ENCODE peak calls at places on chromosome 1, in six cellular contexts. One of them, this sample, is unnamed.
A peak's percentile ranks its signal among the peaks of the same experiment; 100 is the strongest.

GRCh38 chr1:162711066-162711465 is 78.8 kb downstream of the DDR2 start:
- DNase-seq in tibial nerve: no peak
- DNase-seq in heart left ventricle: no peak
- DNase-seq in cardiac muscle cell: no peak
- DNase-seq in tibial artery: no peak
- DNase-seq in spleen: no peak
- DNase-seq in this sample: no peak

GRCh38 chr1:11529763-11530730 is 51.1 kb downstream of the DISP3 start:
- DNase-seq in tibial nerve: no peak
- DNase-seq in heart left ventricle: no peak
- DNase-seq in cardiac muscle cell: no peak
- DNase-seq in tibial artery: no peak
- DNase-seq in spleen: peak; percentile 57
- DNase-seq in this sample: no peak

GRCh38 chr1:243490748-243491686 is 235.2 kb downstream of the SDCCAG8 start:
- DNase-seq in tibial nerve: no peak
- DNase-seq in heart left ventricle: no peak
- DNase-seq in cardiac muscle cell: no peak
- DNase-seq in tibial artery: no peak
- DNase-seq in spleen: no peak
- DNase-seq in this sample: no peak

GRCh38 chr1:20484526-20485462 is 1.2 kb downstream of the CAMK2N1 start:
- DNase-seq in tibial nerve: no peak
- DNase-seq in heart left ventricle: no peak
- DNase-seq in cardiac muscle cell: no peak
- DNase-seq in tibial artery: no peak
- DNase-seq in spleen: no peak
- DNase-seq in this sample: no peak

GRCh38 chr1:21541835-21542234 is 32.6 kb downstream of the ALPL start:
- DNase-seq in tibial nerve: peak; percentile 11
- DNase-seq in heart left ventricle: peak; percentile 62
- DNase-seq in cardiac muscle cell: no peak
- DNase-seq in tibial artery: peak; percentile 37
- DNase-seq in spleen: no peak
- DNase-seq in this sample: peak; percentile 76

GRCh38 chr1:165467706-165468105 is 22.8 kb upstream of the RXRG start:
- DNase-seq in tibial nerve: no peak
- DNase-seq in heart left ventricle: no peak
- DNase-seq in cardiac muscle cell: no peak
- DNase-seq in tibial artery: no peak
- DNase-seq in spleen: no peak
- DNase-seq in this sample: no peak

GRCh38 chr1:116002781-116003455 is 26.6 kb downstream of the SLC22A15 start:
- DNase-seq in tibial nerve: no peak
- DNase-seq in heart left ventricle: no peak
- DNase-seq in cardiac muscle cell: no peak
- DNase-seq in tibial artery: no peak
- DNase-seq in spleen: no peak
- DNase-seq in this sample: no peak

GRCh38 chr1:222552882-222553281 is 5.0 kb upstream of the HHIPL2 start:
- DNase-seq in tibial nerve: no peak
- DNase-seq in heart left ventricle: no peak
- DNase-seq in cardiac muscle cell: no peak
- DNase-seq in tibial artery: no peak
- DNase-seq in spleen: no peak
- DNase-seq in this sample: no peak

GRCh38 chr1:214404154-214404553 is 123.2 kb downstream of the SMYD2 start:
- DNase-seq in tibial nerve: no peak
- DNase-seq in heart left ventricle: no peak
- DNase-seq in cardiac muscle cell: no peak
- DNase-seq in tibial artery: no peak
- DNase-seq in spleen: no peak
- DNase-seq in this sample: no peak

GRCh38 chr1:203131548-203132200 is 4.1 kb downstream of the ADORA1 start:
- DNase-seq in tibial nerve: no peak
- DNase-seq in heart left ventricle: no peak
- DNase-seq in cardiac muscle cell: no peak
- DNase-seq in tibial artery: no peak
- DNase-seq in spleen: no peak
- DNase-seq in this sample: no peak

GRCh38 chr1:183821309-183822080 is 16.6 kb downstream of the RGL1 start:
- DNase-seq in tibial nerve: no peak
- DNase-seq in heart left ventricle: no peak
- DNase-seq in cardiac muscle cell: no peak
- DNase-seq in tibial artery: no peak
- DNase-seq in spleen: no peak
- DNase-seq in this sample: no peak

GRCh38 chr1:54070549-54070915 is 17.1 kb downstream of the TCEANC2 start:
- DNase-seq in tibial nerve: no peak
- DNase-seq in heart left ventricle: no peak
- DNase-seq in cardiac muscle cell: no peak
- DNase-seq in tibial artery: no peak
- DNase-seq in spleen: no peak
- DNase-seq in this sample: no peak

GRCh38 chr1:237303929-237304328 is 261.9 kb downstream of the RYR2 start:
- DNase-seq in tibial nerve: no peak
- DNase-seq in heart left ventricle: no peak
- DNase-seq in cardiac muscle cell: no peak
- DNase-seq in tibial artery: no peak
- DNase-seq in spleen: no peak
- DNase-seq in this sample: no peak

GRCh38 chr1:232457607-232458006 is 172.3 kb downstream of the SIPA1L2 start:
- DNase-seq in tibial nerve: no peak
- DNase-seq in heart left ventricle: no peak
- DNase-seq in cardiac muscle cell: no peak
- DNase-seq in tibial artery: no peak
- DNase-seq in spleen: no peak
- DNase-seq in this sample: no peak

GRCh38 chr1:112546076-112546475 is 37.3 kb downstream of the WNT2B start:
- DNase-seq in tibial nerve: no peak
- DNase-seq in heart left ventricle: no peak
- DNase-seq in cardiac muscle cell: no peak
- DNase-seq in tibial artery: no peak
- DNase-seq in spleen: no peak
- DNase-seq in this sample: no peak

GRCh38 chr1:2124446-2125198 is 70.0 kb downstream of the FAAP20 start:
- DNase-seq in tibial nerve: no peak
- DNase-seq in heart left ventricle: peak; percentile 13
- DNase-seq in cardiac muscle cell: no peak
- DNase-seq in tibial artery: no peak
- DNase-seq in spleen: peak; percentile 67
- DNase-seq in this sample: no peak

GRCh38 chr1:178060789-178061556 is 32.9 kb upstream of the RASAL2 start:
- DNase-seq in tibial nerve: no peak
- DNase-seq in heart left ventricle: no peak
- DNase-seq in cardiac muscle cell: peak; percentile 27
- DNase-seq in tibial artery: no peak
- DNase-seq in spleen: no peak
- DNase-seq in this sample: no peak

GRCh38 chr1:68234094-68234493 is 1.8 kb upstream of the WLS start:
- DNase-seq in tibial nerve: no peak
- DNase-seq in heart left ventricle: no peak
- DNase-seq in cardiac muscle cell: no peak
- DNase-seq in tibial artery: no peak
- DNase-seq in spleen: no peak
- DNase-seq in this sample: no peak

GRCh38 chr1:201354901-201355295 is 22.6 kb downstream of the TNNT2 start:
- DNase-seq in tibial nerve: no peak
- DNase-seq in heart left ventricle: no peak
- DNase-seq in cardiac muscle cell: no peak
- DNase-seq in tibial artery: no peak
- DNase-seq in spleen: peak; percentile 43
- DNase-seq in this sample: no peak

GRCh38 chr1:164625004-164625617 is 66.1 kb downstream of the PBX1 start:
- DNase-seq in tibial nerve: no peak
- DNase-seq in heart left ventricle: no peak
- DNase-seq in cardiac muscle cell: no peak
- DNase-seq in tibial artery: no peak
- DNase-seq in spleen: no peak
- DNase-seq in this sample: no peak

GRCh38 chr1:200337831-200338230 is 72.0 kb downstream of the ZNF281 start:
- DNase-seq in tibial nerve: no peak
- DNase-seq in heart left ventricle: no peak
- DNase-seq in cardiac muscle cell: no peak
- DNase-seq in tibial artery: no peak
- DNase-seq in spleen: no peak
- DNase-seq in this sample: no peak

GRCh38 chr1:231971397-231972233 is 345.0 kb downstream of the DISC1 start:
- DNase-seq in tibial nerve: no peak
- DNase-seq in heart left ventricle: no peak
- DNase-seq in cardiac muscle cell: no peak
- DNase-seq in tibial artery: no peak
- DNase-seq in spleen: no peak
- DNase-seq in this sample: no peak

GRCh38 chr1:15968172-15968571 is 7.7 kb downstream of the ZBTB17 start:
- DNase-seq in tibial nerve: no peak
- DNase-seq in heart left ventricle: no peak
- DNase-seq in cardiac muscle cell: no peak
- DNase-seq in tibial artery: no peak
- DNase-seq in spleen: no peak
- DNase-seq in this sample: no peak

GRCh38 chr1:112390775-112391602 is 5.0 kb upstream of the CTTNBP2NL start:
- DNase-seq in tibial nerve: peak; percentile 97
- DNase-seq in heart left ventricle: peak; percentile 90
- DNase-seq in cardiac muscle cell: peak; percentile 94
- DNase-seq in tibial artery: peak; percentile 94
- DNase-seq in spleen: peak; percentile 87
- DNase-seq in this sample: peak; percentile 96

GRCh38 chr1:160236806-160237205 is 25.5 kb downstream of the DCAF8 start:
- DNase-seq in tibial nerve: no peak
- DNase-seq in heart left ventricle: no peak
- DNase-seq in cardiac muscle cell: no peak
- DNase-seq in tibial artery: no peak
- DNase-seq in spleen: no peak
- DNase-seq in this sample: no peak

GRCh38 chr1:189424746-189425331 is 1052.8 kb downstream of the BRINP3 start:
- DNase-seq in tibial nerve: no peak
- DNase-seq in heart left ventricle: no peak
- DNase-seq in cardiac muscle cell: no peak
- DNase-seq in tibial artery: no peak
- DNase-seq in spleen: no peak
- DNase-seq in this sample: no peak
- TF ChIP-seq CTCF in tibial nerve: no peak
- TF ChIP-seq CTCF in heart left ventricle: no peak
- TF ChIP-seq CTCF in cardiac muscle cell: no peak
- TF ChIP-seq CTCF in tibial artery: no peak
- TF ChIP-seq CTCF in spleen: no peak
- TF ChIP-seq CTCF in this sample: no peak

DNA sequence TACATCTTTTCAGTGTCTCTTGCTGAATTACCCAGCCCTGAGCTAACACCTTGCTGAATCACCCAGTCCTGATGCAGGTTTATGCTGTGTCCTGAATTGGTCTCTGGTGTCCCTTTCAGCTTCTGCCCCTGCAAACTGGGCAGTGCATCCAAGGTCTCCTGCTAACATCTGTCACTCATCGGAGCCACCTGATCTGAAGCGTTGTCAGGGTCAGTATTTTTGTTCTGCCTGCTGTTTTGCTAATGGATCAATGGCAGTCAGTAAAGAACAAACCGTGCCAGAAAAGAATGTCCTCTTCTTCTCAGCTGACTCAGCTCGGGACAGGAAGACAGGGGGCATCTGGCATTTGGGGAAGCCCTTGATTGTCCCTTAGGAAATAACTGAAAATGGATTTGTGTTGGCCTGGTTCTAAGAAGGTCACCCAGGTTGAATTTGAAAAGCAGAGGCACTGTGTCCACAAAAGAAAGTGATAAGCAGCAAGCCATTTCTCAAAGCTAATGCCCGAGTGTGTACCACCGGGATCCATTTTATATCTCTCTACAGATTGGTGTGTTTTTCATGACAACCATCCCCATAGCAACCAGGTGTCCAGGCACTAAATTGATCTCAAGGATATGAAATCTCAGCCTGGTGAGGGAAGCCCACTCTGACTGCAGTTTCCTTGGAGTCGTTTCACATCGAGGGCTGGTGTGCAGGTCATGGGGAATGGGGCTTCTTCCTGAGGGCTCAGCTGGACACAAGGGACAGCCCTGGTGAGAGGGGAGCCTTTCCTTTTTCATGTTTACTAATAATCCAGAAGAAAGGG is 109.7 kb upstream of the IRF2BP2 start:
- DNase-seq in tibial nerve: no peak
- DNase-seq in heart left ventricle: no peak
- DNase-seq in cardiac muscle cell: no peak
- DNase-seq in tibial artery: no peak
- DNase-seq in spleen: no peak
- DNase-seq in this sample: no peak
- H3K27ac ChIP-seq in tibial nerve: peak overlapping the region; percentile 84
- H3K27ac ChIP-seq in heart left ventricle: peak overlapping the region; percentile 45
- H3K27ac ChIP-seq in cardiac muscle cell: no peak overlapping the region
- H3K27ac ChIP-seq in tibial artery: peak overlapping the region; percentile 81
- H3K27ac ChIP-seq in spleen: peak overlapping the region; percentile 85
- H3K27ac ChIP-seq in this sample: peak overlapping the region; percentile 92

DNA sequence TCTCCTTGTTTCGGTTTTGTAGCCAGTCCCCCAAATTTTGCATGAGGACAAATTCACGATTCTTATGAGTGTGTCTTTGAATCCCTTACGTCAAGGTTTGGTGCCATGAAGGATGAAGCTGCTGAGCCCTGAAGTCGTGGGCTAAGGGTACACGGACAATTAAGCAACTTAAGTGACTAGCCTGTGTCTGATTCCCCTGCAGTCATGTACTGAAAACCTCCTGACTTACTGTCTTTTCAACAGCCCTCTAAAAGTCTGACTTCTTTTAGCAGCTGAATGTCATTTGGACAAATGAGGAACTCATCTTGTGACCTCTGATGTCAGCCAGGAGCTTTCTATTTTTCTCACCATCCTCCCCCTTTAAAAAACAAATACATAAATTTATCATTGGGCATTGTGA is 27.1 kb upstream of the C1orf105 start:
- DNase-seq in tibial nerve: peak; percentile 10
- DNase-seq in heart left ventricle: no peak
- DNase-seq in cardiac muscle cell: no peak
- DNase-seq in tibial artery: no peak
- DNase-seq in spleen: no peak
- DNase-seq in this sample: no peak
- H3K4me1 ChIP-seq in tibial nerve: peaks cover 5% of the 10 kb centered on the region
- H3K4me1 ChIP-seq in heart left ventricle: peaks cover 69% of the 10 kb centered on the region
- H3K4me1 ChIP-seq in cardiac muscle cell: no peaks in the 10 kb centered on the region
- H3K4me1 ChIP-seq in tibial artery: no peaks in the 10 kb centered on the region
- H3K4me1 ChIP-seq in spleen: peaks cover 47% of the 10 kb centered on the region
- H3K4me1 ChIP-seq in this sample: no peaks in the 10 kb centered on the region

DNA sequence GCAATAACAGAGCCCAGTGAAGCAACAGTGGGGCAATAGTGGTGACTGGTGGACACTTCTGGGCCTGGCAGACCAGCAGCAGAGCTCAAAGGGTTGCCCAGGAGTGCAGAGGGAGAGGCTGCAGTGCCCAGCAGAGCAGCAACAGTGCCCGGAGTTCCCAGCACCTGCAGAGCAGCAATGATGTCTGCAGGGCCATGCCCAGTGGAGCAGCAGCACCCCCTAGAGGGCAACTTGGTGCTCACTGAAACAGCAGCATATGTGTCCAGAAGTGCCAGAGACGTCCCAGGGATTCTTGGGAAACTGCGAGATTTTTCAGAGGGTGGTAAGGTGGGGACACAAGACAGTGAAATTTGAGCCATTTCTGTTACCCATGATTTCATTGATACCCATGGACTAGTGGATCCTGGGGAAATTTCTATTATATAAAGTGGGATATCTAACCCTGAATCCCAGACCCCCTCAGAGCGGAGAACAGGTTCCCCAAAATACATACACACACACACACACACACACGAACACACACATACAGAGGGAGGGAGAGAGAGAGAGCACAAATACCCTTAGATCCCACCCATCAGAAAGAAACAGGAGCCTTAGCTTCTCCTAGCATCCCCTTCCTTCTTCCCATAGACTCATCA is 156.9 kb upstream of the GJB5 start:
- DNase-seq in tibial nerve: peak; percentile 51
- DNase-seq in heart left ventricle: peak; percentile 45
- DNase-seq in cardiac muscle cell: peak; percentile 84
- DNase-seq in tibial artery: peak; percentile 45
- DNase-seq in spleen: peak; percentile 82
- DNase-seq in this sample: no peak
- TF ChIP-seq CTCF in tibial nerve: peak; percentile 36
- TF ChIP-seq CTCF in heart left ventricle: peak; percentile 71
- TF ChIP-seq CTCF in cardiac muscle cell: peak; percentile 69
- TF ChIP-seq CTCF in tibial artery: peak; percentile 58
- TF ChIP-seq CTCF in spleen: peak; percentile 25
- TF ChIP-seq CTCF in this sample: peak; percentile 33